ENCODE peak calls at places on chromosomes 5 and 9, in four cellular contexts. One of them, this sample, is unnamed.
A peak's percentile ranks its signal among the peaks of the same experiment; 100 is the strongest.

GRCh38 chr9:1980387-1980786 is 34.8 kb upstream of the SMARCA2 start:
- DNase-seq in A549: no peak
- DNase-seq in HepG2: no peak
- DNase-seq in K562: no peak
- DNase-seq in this sample: peak; percentile 4

GRCh38 chr5:134611515-134611914 is 21.1 kb downstream of the SAR1B start:
- DNase-seq in A549: no peak
- DNase-seq in HepG2: no peak
- DNase-seq in K562: no peak
- DNase-seq in this sample: no peak

GRCh38 chr9:114894206-114894605 is 36.2 kb downstream of the TNFSF8 start:
- DNase-seq in K562: no peak
- DNase-seq in A549: no peak
- DNase-seq in HepG2: no peak
- DNase-seq in this sample: no peak

GRCh38 chr9:132168347-132168746 is 6.5 kb downstream of the NTNG2 start:
- DNase-seq in HepG2: no peak
- DNase-seq in K562: no peak
- DNase-seq in A549: no peak
- DNase-seq in this sample: no peak

GRCh38 chr9:134944351-134944802 is 26.7 kb upstream of the FCN1 start:
- DNase-seq in A549: no peak
- DNase-seq in K562: no peak
- DNase-seq in HepG2: no peak
- DNase-seq in this sample: no peak

GRCh38 chr9:107875571-107875980 is 386.0 kb upstream of the KLF4 start:
- DNase-seq in A549: no peak
- DNase-seq in K562: no peak
- DNase-seq in HepG2: no peak
- DNase-seq in this sample: no peak

GRCh38 chr5:147658293-147658932 is 124.1 kb downstream of the JAKMIP2 start:
- DNase-seq in A549: no peak
- DNase-seq in K562: no peak
- DNase-seq in HepG2: no peak
- DNase-seq in this sample: no peak

GRCh38 chr9:6788175-6789016 is 30.6 kb downstream of the KDM4C start:
- DNase-seq in K562: no peak
- DNase-seq in HepG2: peak; percentile 94
- DNase-seq in A549: peak; percentile 68
- DNase-seq in this sample: no peak

GRCh38 chr5:94276056-94276455 is 342.3 kb downstream of the KIAA0825 start:
- DNase-seq in K562: no peak
- DNase-seq in HepG2: no peak
- DNase-seq in A549: no peak
- DNase-seq in this sample: no peak

GRCh38 chr9:101398930-101399640 is 434 bp downstream of the ZNF189 start:
- DNase-seq in A549: peak; percentile 3
- DNase-seq in HepG2: no peak
- DNase-seq in K562: no peak
- DNase-seq in this sample: no peak

DNA sequence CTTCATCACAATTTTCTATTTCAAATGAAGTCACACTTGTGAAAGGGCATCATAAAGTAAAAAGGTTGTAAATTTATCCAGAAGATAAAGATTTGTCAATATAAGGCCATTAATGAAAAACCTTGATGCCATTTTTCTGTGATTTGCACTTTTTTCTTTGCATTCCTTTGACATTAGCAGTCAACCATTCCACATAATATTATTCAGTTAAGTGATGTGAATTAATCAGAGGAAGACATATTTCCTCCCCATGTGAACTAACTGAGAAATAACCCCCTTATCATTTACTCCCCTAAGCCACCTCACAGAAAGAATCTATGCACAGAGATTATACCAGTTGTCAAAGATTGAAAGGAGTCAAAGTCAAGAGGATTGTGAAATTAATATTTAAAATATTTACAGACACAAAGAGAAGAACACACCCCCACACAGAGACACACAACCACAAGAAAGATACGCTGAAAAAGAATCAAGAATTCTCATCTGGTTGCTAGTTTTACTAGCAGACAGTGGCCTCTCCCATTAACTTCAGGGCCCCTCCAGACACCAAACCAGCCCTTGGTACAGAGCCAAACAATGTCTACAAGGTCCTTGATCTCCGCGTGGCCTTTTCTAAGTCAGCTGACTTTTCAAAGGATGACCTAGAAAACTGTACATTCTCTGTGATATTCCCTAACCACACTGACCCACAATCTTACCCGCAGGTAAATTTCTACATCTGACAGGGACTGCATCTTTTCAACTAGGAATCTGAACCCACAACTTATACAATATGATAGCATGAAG is 29.5 kb downstream of the GNAQ start:
- DNase-seq in HepG2: peak; percentile 40
- DNase-seq in K562: no peak
- DNase-seq in A549: no peak
- DNase-seq in this sample: no peak
- TF ChIP-seq POLR2AphosphoS2 in HepG2: no peak
- TF ChIP-seq POLR2AphosphoS2 in K562: no peak
- TF ChIP-seq POLR2AphosphoS2 in A549: no peak
- TF ChIP-seq POLR2AphosphoS2 in this sample: no peak

DNA sequence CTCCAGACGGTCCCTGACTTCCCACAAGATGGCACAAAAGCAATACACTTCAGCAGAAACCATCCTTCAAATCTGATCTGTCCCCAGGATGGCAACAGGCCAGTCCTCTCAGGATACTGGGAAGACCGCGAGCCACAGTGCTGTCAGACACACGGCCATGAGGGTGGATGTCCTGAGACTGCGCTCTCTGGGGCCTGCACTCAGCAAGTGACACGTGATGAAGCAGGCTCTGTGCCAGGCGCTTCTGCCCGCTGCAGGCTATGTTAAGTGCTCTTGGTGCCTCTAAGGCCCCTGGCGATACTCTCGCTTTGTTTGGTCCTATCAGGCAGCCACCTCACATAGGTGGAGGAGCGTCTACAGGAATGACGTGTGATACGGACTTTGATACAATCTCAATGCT is 7.1 kb downstream of the BRD9 start:
- DNase-seq in K562: no peak
- DNase-seq in HepG2: no peak
- DNase-seq in A549: no peak
- DNase-seq in this sample: no peak
- TF ChIP-seq POLR2AphosphoS2 in K562: no peak
- TF ChIP-seq POLR2AphosphoS2 in HepG2: no peak
- TF ChIP-seq POLR2AphosphoS2 in A549: no peak
- TF ChIP-seq POLR2AphosphoS2 in this sample: no peak

DNA sequence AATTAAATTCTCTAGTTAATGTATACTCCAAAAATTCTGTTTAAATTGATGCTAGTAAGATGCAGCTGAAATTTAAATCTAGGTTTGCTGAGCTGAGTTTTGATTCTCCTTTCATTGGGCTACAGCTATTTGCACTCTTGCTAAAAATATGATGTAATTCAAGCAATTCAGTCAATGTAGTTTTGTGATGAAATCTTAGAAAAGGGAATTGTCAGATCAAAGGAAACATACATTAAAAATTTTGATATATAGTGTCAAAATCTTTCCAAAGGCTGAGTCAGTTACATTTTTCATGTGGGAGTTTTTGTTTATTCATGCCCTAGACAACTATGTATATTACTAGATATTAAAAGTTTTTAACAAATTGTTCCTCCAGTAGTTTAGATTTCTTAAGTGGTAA is 334.9 kb upstream of the DAB2 start:
- DNase-seq in A549: no peak
- DNase-seq in HepG2: no peak
- DNase-seq in K562: no peak
- DNase-seq in this sample: no peak
- TF ChIP-seq POLR2AphosphoS2 in A549: no peak
- TF ChIP-seq POLR2AphosphoS2 in HepG2: no peak
- TF ChIP-seq POLR2AphosphoS2 in K562: no peak
- TF ChIP-seq POLR2AphosphoS2 in this sample: no peak

GRCh38 chr5:122839731-122840130 is 5.7 kb upstream of the SNX24 start:
- DNase-seq in HepG2: no peak
- DNase-seq in A549: no peak
- DNase-seq in K562: no peak
- DNase-seq in this sample: no peak

GRCh38 chr5:122831984-122832383 is 13.4 kb upstream of the SNX24 start:
- DNase-seq in K562: no peak
- DNase-seq in HepG2: no peak
- DNase-seq in A549: no peak
- DNase-seq in this sample: no peak

GRCh38 chr5:122836947-122837346 is 8.5 kb upstream of the SNX24 start:
- DNase-seq in HepG2: no peak
- DNase-seq in A549: no peak
- DNase-seq in K562: no peak
- DNase-seq in this sample: no peak

GRCh38 chr5:122835681-122836080 is 9.7 kb upstream of the SNX24 start:
- DNase-seq in HepG2: no peak
- DNase-seq in A549: no peak
- DNase-seq in K562: no peak
- DNase-seq in this sample: no peak
- TF ChIP-seq POLR2AphosphoS2 in HepG2: no peak
- TF ChIP-seq POLR2AphosphoS2 in A549: no peak
- TF ChIP-seq POLR2AphosphoS2 in K562: no peak
- TF ChIP-seq POLR2AphosphoS2 in this sample: no peak

GRCh38 chr5:38497946-38498345 is 58.5 kb downstream of the LIFR start:
- DNase-seq in HepG2: peak; percentile 27
- DNase-seq in A549: peak; percentile 25
- DNase-seq in K562: no peak
- DNase-seq in this sample: no peak
- TF ChIP-seq POLR2AphosphoS2 in HepG2: no peak
- TF ChIP-seq POLR2AphosphoS2 in A549: no peak
- TF ChIP-seq POLR2AphosphoS2 in K562: no peak
- TF ChIP-seq POLR2AphosphoS2 in this sample: no peak

GRCh38 chr9:78003730-78004129 is 27.9 kb downstream of the GNAQ start:
- DNase-seq in K562: no peak
- DNase-seq in HepG2: no peak
- DNase-seq in A549: no peak
- DNase-seq in this sample: no peak

GRCh38 chr9:78000221-78000620 is 31.4 kb downstream of the GNAQ start:
- DNase-seq in HepG2: no peak
- DNase-seq in K562: no peak
- DNase-seq in A549: no peak
- DNase-seq in this sample: no peak

GRCh38 chr9:77996696-77997095 is 34.9 kb downstream of the GNAQ start:
- DNase-seq in A549: no peak
- DNase-seq in HepG2: no peak
- DNase-seq in K562: no peak
- DNase-seq in this sample: no peak

GRCh38 chr9:77999231-77999631 is 32.4 kb downstream of the GNAQ start:
- DNase-seq in A549: no peak
- DNase-seq in HepG2: no peak
- DNase-seq in K562: no peak
- DNase-seq in this sample: no peak

GRCh38 chr9:77997611-77998349 is 33.8 kb downstream of the GNAQ start:
- DNase-seq in HepG2: no peak
- DNase-seq in A549: no peak
- DNase-seq in K562: no peak
- DNase-seq in this sample: no peak
- TF ChIP-seq POLR2AphosphoS2 in HepG2: no peak
- TF ChIP-seq POLR2AphosphoS2 in A549: no peak
- TF ChIP-seq POLR2AphosphoS2 in K562: no peak
- TF ChIP-seq POLR2AphosphoS2 in this sample: no peak